ENCODE peak calls at places on chromosomes 4 and X, in seven cellular contexts. One of them, this sample, is unnamed.

GRCh38 chrX:97616883-97617510 is 733.3 kb downstream of the RPA4 start:
- DNase-seq in upper lobe of right lung: no peak
- DNase-seq in kidney epithelial cell: peak; percentile 38
- DNase-seq in body of pancreas: no peak
- DNase-seq in CD8-positive, alpha-beta T cell: no peak
- DNase-seq in hepatocyte: peak; percentile 44
- DNase-seq in cardiac fibroblast: peak; percentile 54
- DNase-seq in this sample: peak; percentile 30

GRCh38 chr4:98784947-98785693 is 126.7 kb upstream of the TSPAN5 start:
- DNase-seq in upper lobe of right lung: no peak
- DNase-seq in kidney epithelial cell: no peak
- DNase-seq in body of pancreas: no peak
- DNase-seq in CD8-positive, alpha-beta T cell: no peak
- DNase-seq in hepatocyte: peak; percentile 23
- DNase-seq in cardiac fibroblast: no peak
- DNase-seq in this sample: no peak

GRCh38 chr4:14929669-14930068 is 72.6 kb upstream of the CPEB2 start:
- DNase-seq in upper lobe of right lung: no peak
- DNase-seq in kidney epithelial cell: no peak
- DNase-seq in body of pancreas: no peak
- DNase-seq in CD8-positive, alpha-beta T cell: no peak
- DNase-seq in hepatocyte: no peak
- DNase-seq in cardiac fibroblast: no peak
- DNase-seq in this sample: no peak

GRCh38 chr4:123599920-123600394 is 203.4 kb downstream of the SPRY1 start:
- DNase-seq in upper lobe of right lung: peak; percentile 88
- DNase-seq in kidney epithelial cell: no peak
- DNase-seq in body of pancreas: peak; percentile 69
- DNase-seq in CD8-positive, alpha-beta T cell: peak; percentile 65
- DNase-seq in hepatocyte: peak; percentile 58
- DNase-seq in cardiac fibroblast: peak; percentile 73
- DNase-seq in this sample: peak; percentile 71

GRCh38 chr4:38911257-38911656 is 43.7 kb downstream of the FAM114A1 start:
- DNase-seq in upper lobe of right lung: no peak
- DNase-seq in kidney epithelial cell: no peak
- DNase-seq in body of pancreas: no peak
- DNase-seq in CD8-positive, alpha-beta T cell: no peak
- DNase-seq in hepatocyte: peak; percentile 45
- DNase-seq in cardiac fibroblast: no peak
- DNase-seq in this sample: no peak

GRCh38 chr4:169115897-169116254 is 105.8 kb upstream of the CBR4 start:
- DNase-seq in upper lobe of right lung: no peak
- DNase-seq in kidney epithelial cell: peak; percentile 98
- DNase-seq in body of pancreas: peak; percentile 67
- DNase-seq in CD8-positive, alpha-beta T cell: no peak
- DNase-seq in hepatocyte: peak; percentile 86
- DNase-seq in cardiac fibroblast: peak; percentile 92
- DNase-seq in this sample: no peak

GRCh38 chrX:25523574-25523973 is 507.8 kb upstream of the ARX start:
- DNase-seq in upper lobe of right lung: no peak
- DNase-seq in kidney epithelial cell: peak; percentile 12
- DNase-seq in body of pancreas: peak; percentile 37
- DNase-seq in CD8-positive, alpha-beta T cell: no peak
- DNase-seq in hepatocyte: peak; percentile 65
- DNase-seq in cardiac fibroblast: peak; percentile 66
- DNase-seq in this sample: no peak

GRCh38 chrX:8960809-8961413 is 73.0 kb downstream of the FAM9B start:
- DNase-seq in upper lobe of right lung: no peak
- DNase-seq in kidney epithelial cell: no peak
- DNase-seq in body of pancreas: no peak
- DNase-seq in CD8-positive, alpha-beta T cell: no peak
- DNase-seq in hepatocyte: no peak
- DNase-seq in cardiac fibroblast: no peak
- DNase-seq in this sample: no peak

GRCh38 chr4:60216752-60217151 is 983.4 kb upstream of the ADGRL3 start:
- DNase-seq in upper lobe of right lung: no peak
- DNase-seq in kidney epithelial cell: no peak
- DNase-seq in body of pancreas: no peak
- DNase-seq in CD8-positive, alpha-beta T cell: no peak
- DNase-seq in hepatocyte: peak; percentile 18
- DNase-seq in cardiac fibroblast: peak; percentile 53
- DNase-seq in this sample: no peak

GRCh38 chrX:110155759-110156158 is 152.8 kb downstream of the TMEM164 start:
- DNase-seq in upper lobe of right lung: no peak
- DNase-seq in kidney epithelial cell: no peak
- DNase-seq in body of pancreas: no peak
- DNase-seq in CD8-positive, alpha-beta T cell: no peak
- DNase-seq in hepatocyte: no peak
- DNase-seq in cardiac fibroblast: no peak
- DNase-seq in this sample: no peak

GRCh38 chr4:181504846-181505374 is 738.3 kb upstream of the TENM3 start:
- DNase-seq in upper lobe of right lung: no peak
- DNase-seq in kidney epithelial cell: no peak
- DNase-seq in body of pancreas: no peak
- DNase-seq in CD8-positive, alpha-beta T cell: no peak
- DNase-seq in hepatocyte: no peak
- DNase-seq in cardiac fibroblast: no peak
- DNase-seq in this sample: no peak

GRCh38 chr4:56995525-56995924 is 16.8 kb downstream of the POLR2B start:
- DNase-seq in upper lobe of right lung: no peak
- DNase-seq in kidney epithelial cell: no peak
- DNase-seq in body of pancreas: peak; percentile 68
- DNase-seq in CD8-positive, alpha-beta T cell: no peak
- DNase-seq in hepatocyte: peak; percentile 60
- DNase-seq in cardiac fibroblast: peak; percentile 99
- DNase-seq in this sample: no peak

GRCh38 chr4:171202908-171203307 is 610.3 kb upstream of the GALNTL6 start:
- DNase-seq in upper lobe of right lung: no peak
- DNase-seq in kidney epithelial cell: no peak
- DNase-seq in body of pancreas: peak; percentile 27
- DNase-seq in CD8-positive, alpha-beta T cell: no peak
- DNase-seq in hepatocyte: peak; percentile 18
- DNase-seq in cardiac fibroblast: no peak
- DNase-seq in this sample: no peak

GRCh38 chr4:138334346-138335016 is 92.3 kb upstream of the SLC7A11 start:
- DNase-seq in upper lobe of right lung: no peak
- DNase-seq in kidney epithelial cell: peak; percentile 50
- DNase-seq in body of pancreas: peak; percentile 69
- DNase-seq in CD8-positive, alpha-beta T cell: no peak
- DNase-seq in hepatocyte: peak; percentile 64
- DNase-seq in cardiac fibroblast: no peak
- DNase-seq in this sample: no peak

GRCh38 chr4:157217708-157218107 is 2.8 kb upstream of the GRIA2 start:
- DNase-seq in upper lobe of right lung: no peak
- DNase-seq in kidney epithelial cell: no peak
- DNase-seq in body of pancreas: no peak
- DNase-seq in CD8-positive, alpha-beta T cell: no peak
- DNase-seq in hepatocyte: peak; percentile 30
- DNase-seq in cardiac fibroblast: peak; percentile 42
- DNase-seq in this sample: no peak

GRCh38 chr4:649293-649625 is 23.9 kb downstream of the PDE6B start:
- DNase-seq in upper lobe of right lung: no peak
- DNase-seq in kidney epithelial cell: no peak
- DNase-seq in body of pancreas: no peak
- DNase-seq in CD8-positive, alpha-beta T cell: no peak
- DNase-seq in hepatocyte: no peak
- DNase-seq in cardiac fibroblast: no peak
- DNase-seq in this sample: no peak

GRCh38 chr4:7766661-7767345 is 172.9 kb downstream of the AFAP1 start:
- DNase-seq in upper lobe of right lung: no peak
- DNase-seq in kidney epithelial cell: no peak
- DNase-seq in body of pancreas: no peak
- DNase-seq in CD8-positive, alpha-beta T cell: no peak
- DNase-seq in hepatocyte: no peak
- DNase-seq in cardiac fibroblast: no peak
- DNase-seq in this sample: no peak

GRCh38 chrX:56284269-56284668 is 52.1 kb downstream of the KLF8 start:
- DNase-seq in upper lobe of right lung: no peak
- DNase-seq in kidney epithelial cell: no peak
- DNase-seq in body of pancreas: no peak
- DNase-seq in CD8-positive, alpha-beta T cell: no peak
- DNase-seq in hepatocyte: no peak
- DNase-seq in cardiac fibroblast: no peak
- DNase-seq in this sample: no peak

GRCh38 chrX:56279869-56280268 is 47.7 kb downstream of the KLF8 start:
- DNase-seq in upper lobe of right lung: no peak
- DNase-seq in kidney epithelial cell: no peak
- DNase-seq in body of pancreas: no peak
- DNase-seq in CD8-positive, alpha-beta T cell: no peak
- DNase-seq in hepatocyte: no peak
- DNase-seq in cardiac fibroblast: no peak
- DNase-seq in this sample: no peak

DNA sequence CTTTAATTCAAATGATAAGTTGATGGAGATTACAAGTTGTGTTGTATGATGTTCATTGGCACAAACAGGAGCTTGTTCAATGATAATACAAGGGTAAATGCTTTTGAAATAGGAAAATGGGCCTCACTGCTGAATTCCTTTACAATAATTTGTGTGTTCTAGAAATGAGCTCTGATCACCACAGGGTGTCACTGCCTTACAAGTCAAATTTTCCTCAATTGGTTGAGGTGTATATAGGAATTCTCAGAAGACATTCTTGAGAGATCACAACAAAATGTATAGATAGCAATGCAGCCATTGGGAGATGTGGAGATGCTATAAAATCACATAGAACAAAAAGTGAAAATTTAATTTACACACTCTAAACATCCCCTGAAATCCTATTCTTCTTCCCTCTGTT is 49.6 kb downstream of the KLF8 start:
- DNase-seq in upper lobe of right lung: no peak
- DNase-seq in kidney epithelial cell: no peak
- DNase-seq in body of pancreas: no peak
- DNase-seq in CD8-positive, alpha-beta T cell: peak; percentile 9
- DNase-seq in hepatocyte: peak; percentile 15
- DNase-seq in cardiac fibroblast: peak; percentile 31
- DNase-seq in this sample: no peak
- TF ChIP-seq CTCF in upper lobe of right lung: no peak
- TF ChIP-seq CTCF in kidney epithelial cell: peak; percentile 2
- TF ChIP-seq CTCF in body of pancreas: no peak
- TF ChIP-seq CTCF in CD8-positive, alpha-beta T cell: peak; percentile 43
- TF ChIP-seq CTCF in hepatocyte: peak; percentile 33
- TF ChIP-seq CTCF in cardiac fibroblast: no peak
- TF ChIP-seq CTCF in this sample: no peak

GRCh38 chr4:128284317-128284716 is 3.3 kb downstream of the PGRMC2 start:
- DNase-seq in upper lobe of right lung: no peak
- DNase-seq in kidney epithelial cell: no peak
- DNase-seq in body of pancreas: peak; percentile 70
- DNase-seq in CD8-positive, alpha-beta T cell: no peak
- DNase-seq in hepatocyte: no peak
- DNase-seq in cardiac fibroblast: no peak
- DNase-seq in this sample: no peak
- H3K4me3 ChIP-seq in upper lobe of right lung: no peak overlapping the region
- H3K4me3 ChIP-seq in kidney epithelial cell: no peak overlapping the region
- H3K4me3 ChIP-seq in body of pancreas: no peak overlapping the region
- H3K4me3 ChIP-seq in CD8-positive, alpha-beta T cell: no peak overlapping the region
- H3K4me3 ChIP-seq in hepatocyte: peak overlapping the region; percentile 82
- H3K4me3 ChIP-seq in cardiac fibroblast: no peak overlapping the region
- H3K4me3 ChIP-seq in this sample: no peak overlapping the region

DNA sequence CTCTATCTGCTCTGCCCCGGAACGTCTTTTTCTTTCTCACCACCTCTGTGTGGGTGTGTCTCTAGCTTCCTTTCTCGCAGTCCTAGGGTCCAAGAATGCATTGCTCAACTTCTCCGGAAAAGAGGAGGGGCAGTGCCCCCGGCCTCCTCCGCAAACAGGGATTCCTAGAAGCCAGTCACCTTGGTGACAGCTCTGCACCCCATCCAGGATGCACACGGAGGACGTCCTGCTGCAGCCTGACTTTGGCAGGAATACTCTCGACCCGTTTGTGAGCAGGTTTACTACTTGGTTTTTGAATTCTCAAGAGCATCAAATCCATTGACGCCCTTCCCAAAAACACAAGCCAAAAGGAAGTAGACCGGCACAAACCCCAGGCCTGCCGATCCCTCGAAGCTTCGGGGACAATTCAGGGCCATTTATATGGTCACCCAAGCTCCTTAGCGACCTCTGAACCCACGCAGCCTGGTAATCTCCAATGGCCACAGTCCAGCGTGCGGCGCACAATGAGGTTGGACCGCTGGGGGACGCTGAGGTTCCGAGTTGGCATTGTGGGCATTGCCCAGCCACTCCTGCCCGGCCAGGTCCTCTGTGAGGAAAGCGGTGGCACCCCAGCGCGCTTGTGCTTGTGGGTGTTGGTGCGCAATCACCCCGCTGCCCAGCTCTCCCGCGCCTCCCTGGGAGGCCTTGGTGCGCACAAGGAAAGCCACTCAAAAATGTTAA is 9.8 kb downstream of the NKX3-2 start:
- DNase-seq in upper lobe of right lung: no peak
- DNase-seq in kidney epithelial cell: no peak
- DNase-seq in body of pancreas: no peak
- DNase-seq in CD8-positive, alpha-beta T cell: no peak
- DNase-seq in hepatocyte: no peak
- DNase-seq in cardiac fibroblast: no peak
- DNase-seq in this sample: no peak
- TF ChIP-seq CTCF in upper lobe of right lung: no peak
- TF ChIP-seq CTCF in kidney epithelial cell: no peak
- TF ChIP-seq CTCF in body of pancreas: no peak
- TF ChIP-seq CTCF in CD8-positive, alpha-beta T cell: no peak
- TF ChIP-seq CTCF in hepatocyte: no peak
- TF ChIP-seq CTCF in cardiac fibroblast: no peak
- TF ChIP-seq CTCF in this sample: no peak

GRCh38 chr4:165208322-165208652 is 926 bp downstream of the KLHL2 start:
- DNase-seq in upper lobe of right lung: no peak
- DNase-seq in kidney epithelial cell: no peak
- DNase-seq in body of pancreas: peak; percentile 11
- DNase-seq in CD8-positive, alpha-beta T cell: peak; percentile 17
- DNase-seq in hepatocyte: no peak
- DNase-seq in cardiac fibroblast: no peak
- DNase-seq in this sample: no peak

GRCh38 chr4:165207431-165208321 is at the start of gene KLHL2:
- DNase-seq in upper lobe of right lung: peak; percentile 93
- DNase-seq in kidney epithelial cell: no peak
- DNase-seq in body of pancreas: peak; percentile 87
- DNase-seq in CD8-positive, alpha-beta T cell: peak; percentile 68
- DNase-seq in hepatocyte: peak; percentile 91
- DNase-seq in cardiac fibroblast: peak; percentile 83
- DNase-seq in this sample: no peak

GRCh38 chr4:165208741-165209388 is 1.5 kb downstream of the KLHL2 start:
- DNase-seq in upper lobe of right lung: no peak
- DNase-seq in kidney epithelial cell: no peak
- DNase-seq in body of pancreas: no peak
- DNase-seq in CD8-positive, alpha-beta T cell: no peak
- DNase-seq in hepatocyte: no peak
- DNase-seq in cardiac fibroblast: no peak
- DNase-seq in this sample: no peak

GRCh38 chr4:165209796-165210195 is 2.4 kb downstream of the KLHL2 start:
- DNase-seq in upper lobe of right lung: no peak
- DNase-seq in kidney epithelial cell: no peak
- DNase-seq in body of pancreas: no peak
- DNase-seq in CD8-positive, alpha-beta T cell: no peak
- DNase-seq in hepatocyte: no peak
- DNase-seq in cardiac fibroblast: no peak
- DNase-seq in this sample: no peak

DNA sequence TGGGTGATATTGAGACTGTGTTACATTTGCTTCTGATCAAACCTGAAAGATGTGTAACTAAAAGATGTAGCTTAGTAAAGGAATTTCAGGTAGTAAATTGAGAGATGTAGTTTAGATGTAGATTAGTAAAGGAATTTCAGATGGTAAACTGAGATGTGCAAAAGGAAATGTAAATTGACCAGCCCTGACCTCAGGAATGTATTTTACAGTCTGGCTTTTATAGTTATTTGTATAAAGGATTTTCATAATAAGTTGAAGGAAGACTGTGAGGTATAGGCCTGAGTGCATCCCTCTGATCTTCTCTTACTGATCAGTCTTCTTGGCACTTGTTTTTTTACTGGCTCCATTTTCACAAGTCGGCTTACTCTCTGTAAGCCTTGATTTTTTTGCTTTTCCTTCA is 3.2 kb downstream of the KLHL2 start:
- DNase-seq in upper lobe of right lung: no peak
- DNase-seq in kidney epithelial cell: no peak
- DNase-seq in body of pancreas: no peak
- DNase-seq in CD8-positive, alpha-beta T cell: no peak
- DNase-seq in hepatocyte: no peak
- DNase-seq in cardiac fibroblast: no peak
- DNase-seq in this sample: no peak
- H3K4me3 ChIP-seq in upper lobe of right lung: no peak overlapping the region
- H3K4me3 ChIP-seq in kidney epithelial cell: no peak overlapping the region
- H3K4me3 ChIP-seq in body of pancreas: no peak overlapping the region
- H3K4me3 ChIP-seq in CD8-positive, alpha-beta T cell: no peak overlapping the region
- H3K4me3 ChIP-seq in hepatocyte: no peak overlapping the region
- H3K4me3 ChIP-seq in cardiac fibroblast: no peak overlapping the region
- H3K4me3 ChIP-seq in this sample: no peak overlapping the region